ENCODE peak calls at places on chromosomes 13 and 19, in five cellular contexts. U is nephron progenitor cell, D is body of pancreas, Z is neural progenitor cell, F is dorsolateral prefrontal cortex. V is an unnamed sample.

GRCh38 chr13:29174093-29174492 is 354.0 kb downstream of the MTUS2 start:
- DNase-seq in Z (no peak), U (no peak), F (no peak), D (no peak), V (no peak)

GRCh38 chr19:47813304-47813994 is 8.3 kb upstream of the CRX start:
- DNase-seq in D (peak; percentile 63), Z (peak; percentile 95), F (peak; percentile 12), U (peak; percentile 97), V (no peak)

GRCh38 chr19:53103903-53104203 is 631 bp upstream of the ZNF160 start:
- DNase-seq in D (no peak), U (no peak), Z (no peak), F (no peak), V (no peak)

GRCh38 chr19:45908956-45909355 is 5.6 kb downstream of the NANOS2 start:
- DNase-seq in F (no peak), D (no peak), Z (no peak), U (no peak), V (no peak)

GRCh38 chr19:58559275-58560006 is 1.0 kb upstream of the UBE2M start:
- DNase-seq in Z (peak; percentile 94), U (peak; percentile 87), D (peak; percentile 94), F (peak; percentile 91), V (no peak)

GRCh38 chr13:25847145-25847544 is 204.7 kb downstream of the SHISA2 start:
- DNase-seq in F (no peak), D (no peak), Z (no peak), U (no peak), V (no peak)

GRCh38 chr13:76832258-76832988 is 53.8 kb downstream of the KCTD12 start:
- DNase-seq in Z (no peak), D (no peak), U (no peak), F (no peak), V (no peak)

GRCh38 chr19:8321760-8322637 is 703 bp downstream of the RPS28 start:
- DNase-seq in U (no peak), F (peak; percentile 56), D (no peak), Z (no peak), V (no peak)

GRCh38 chr19:51292971-51293370 is 18.5 kb upstream of the IGLON5 start:
- DNase-seq in D (no peak), U (no peak), Z (peak; percentile 61), F (peak; percentile 17), V (no peak)

GRCh38 chr19:35755550-35756371 is 1.1 kb downstream of the HSPB6 start:
- DNase-seq in U (peak; percentile 53), D (peak; percentile 55), F (no peak), Z (peak; percentile 47), V (no peak)

GRCh38 chr13:37617162-37617561 is 18.6 kb upstream of the POSTN start:
- DNase-seq in D (no peak), Z (no peak), F (no peak), U (no peak), V (peak; percentile 91)

GRCh38 chr13:20828540-20829364 is 55.0 kb upstream of the EEF1AKMT1 start:
- DNase-seq in Z (peak; percentile 72), D (peak; percentile 23), U (peak; percentile 16), F (no peak), V (no peak)

DNA sequence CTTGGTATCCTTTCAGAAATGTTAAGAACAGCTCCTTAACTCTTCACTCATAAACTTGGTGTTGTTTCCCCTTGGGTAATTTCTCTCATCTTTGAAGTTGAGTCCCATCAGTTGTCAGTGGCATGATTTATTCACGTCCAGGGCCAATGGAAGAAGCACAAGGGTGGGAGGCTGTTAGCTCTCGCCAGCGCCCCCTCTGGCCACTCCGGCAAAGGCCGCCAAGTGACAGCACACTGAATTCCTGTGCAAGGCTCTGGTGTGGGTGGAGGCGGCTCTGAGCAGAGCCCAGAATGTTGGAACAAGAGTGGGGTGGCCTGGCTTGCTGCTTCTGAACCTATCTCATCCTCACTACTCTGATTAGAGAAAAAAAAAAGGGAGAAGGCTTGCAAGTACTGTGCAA is 13.1 kb upstream of the MEDAG start:
- DNase-seq in Z (peak; percentile 74), U (peak; percentile 75), D (peak; percentile 35), F (no peak), V (no peak)
- TF ChIP-seq CTCF in Z (peak; percentile 80), U (peak; percentile 57), D (no peak), F (no peak), V (peak; percentile 67)

DNA sequence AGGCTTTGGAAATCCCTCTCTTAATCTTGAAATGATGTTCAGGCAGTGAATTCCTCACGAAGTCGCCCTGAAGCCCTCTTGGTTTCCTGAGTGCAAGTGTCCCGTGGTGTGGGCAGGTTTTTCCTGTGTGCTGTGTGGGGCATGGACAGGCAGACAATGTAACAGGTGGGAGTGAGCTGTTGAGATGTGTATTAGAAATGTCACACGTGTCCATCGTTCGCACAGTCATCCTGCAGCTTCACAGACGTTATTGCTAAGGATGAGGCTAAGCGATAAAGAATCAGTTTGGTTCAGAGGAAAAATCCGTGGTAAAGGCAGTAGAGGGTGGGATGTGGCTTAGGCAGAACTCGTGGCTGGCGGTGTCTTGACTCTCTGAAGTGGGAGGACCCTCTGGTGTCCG is 51.7 kb downstream of the SMARCA4 start:
- DNase-seq in Z (no peak), D (no peak), U (no peak), F (no peak), V (no peak)
- TF ChIP-seq CTCF in Z (no peak), D (no peak), U (no peak), F (no peak), V (no peak)

GRCh38 chr19:40147693-40148347 is 43.4 kb upstream of the MAP3K10 start:
- DNase-seq in U (no peak), F (peak; percentile 28), Z (no peak), D (peak; percentile 27), V (peak; percentile 28)

GRCh38 chr19:40144151-40144550 is 47.1 kb upstream of the MAP3K10 start:
- DNase-seq in F (no peak), Z (no peak), D (no peak), U (no peak), V (no peak)

GRCh38 chr19:40143612-40144011 is 47.6 kb upstream of the MAP3K10 start:
- DNase-seq in U (no peak), F (peak; percentile 20), D (peak; percentile 6), Z (no peak), V (no peak)

GRCh38 chr19:40147338-40147692 is 43.9 kb upstream of the MAP3K10 start:
- DNase-seq in Z (no peak), F (no peak), D (no peak), U (no peak), V (no peak)

DNA sequence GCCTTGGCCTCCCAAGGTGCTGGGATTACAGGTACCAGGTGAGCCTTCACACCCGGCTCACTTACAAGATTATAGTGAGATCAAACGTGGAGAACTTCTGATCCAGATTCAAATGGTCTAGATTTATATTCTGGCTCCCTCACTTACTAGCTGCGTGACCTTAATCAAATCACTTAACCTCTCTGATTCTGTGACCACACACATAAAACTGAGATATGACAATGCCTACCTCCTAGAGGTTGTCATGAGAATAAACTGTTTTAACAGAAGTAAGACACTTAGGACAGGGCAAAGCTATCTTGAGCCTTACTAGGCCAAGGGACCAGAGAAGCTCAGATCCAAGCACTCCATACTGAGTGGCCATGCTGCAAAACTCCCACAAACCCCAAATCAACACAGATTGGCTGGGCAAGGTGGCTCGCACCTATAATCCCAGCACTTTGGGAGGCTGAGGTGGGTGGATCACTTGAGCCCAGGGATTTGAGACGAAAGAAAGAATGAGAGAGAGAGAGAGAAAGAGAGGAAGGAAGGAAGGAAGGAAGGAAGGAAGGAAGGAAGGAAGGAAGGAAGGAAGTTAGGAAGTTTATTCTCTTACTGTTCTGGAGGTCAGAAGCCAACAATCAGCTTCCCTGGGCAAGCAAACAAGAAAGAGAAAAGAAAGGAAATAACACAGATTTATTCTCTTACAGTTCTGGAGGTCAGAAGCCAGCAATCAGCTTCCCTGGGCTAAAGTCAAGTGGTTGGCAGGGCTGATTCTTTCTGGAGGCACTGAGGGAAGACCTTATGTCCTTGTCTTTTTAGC is 46.1 kb upstream of the MAP3K10 start:
- DNase-seq in D (no peak), F (no peak), Z (no peak), U (no peak), V (no peak)
- TF ChIP-seq CTCF in D (no peak), F (no peak), Z (no peak), U (no peak), V (no peak)

GRCh38 chr19:1471514-1472107 is 7.4 kb downstream of the C19orf25 start:
- DNase-seq in U (no peak), D (no peak), F (peak; percentile 45), Z (peak; percentile 49), V (no peak)
- TF ChIP-seq CTCF in U (no peak), D (no peak), F (no peak), Z (peak; percentile 41), V (no peak)

GRCh38 chr13:109715902-109716301 is 70.5 kb downstream of the IRS2 start:
- DNase-seq in U (no peak), Z (peak; percentile 38), F (no peak), D (peak; percentile 50), V (no peak)
- TF ChIP-seq CTCF in U (no peak), Z (no peak), F (no peak), D (no peak), V (no peak)

DNA sequence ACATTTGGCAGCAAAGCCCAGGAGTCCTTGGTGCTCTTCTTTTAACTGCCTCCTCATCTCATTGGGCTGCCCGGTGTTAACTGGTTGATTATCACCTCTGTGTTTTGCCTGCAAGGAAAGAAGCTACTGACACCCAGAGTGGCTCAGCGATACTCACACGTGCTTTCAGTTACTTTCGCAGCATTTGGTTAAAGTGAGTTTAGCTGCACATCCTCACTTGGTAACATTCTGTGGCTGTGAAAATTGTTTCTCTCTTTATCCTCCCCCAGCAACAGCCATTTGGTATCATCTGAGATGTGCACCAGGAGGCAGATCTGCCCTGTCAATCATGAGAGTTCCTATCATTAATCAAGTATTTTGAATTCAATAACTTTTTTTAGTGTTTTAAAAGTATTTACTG is 44.6 kb upstream of the GPR183 start:
- DNase-seq in F (no peak), Z (no peak), D (no peak), U (no peak), V (no peak)
- TF ChIP-seq CTCF in F (no peak), Z (no peak), D (no peak), U (no peak), V (no peak)

GRCh38 chr13:74574964-74575728 is 440.9 kb upstream of the KLF12 start:
- DNase-seq in U (no peak), D (no peak), Z (no peak), F (no peak), V (no peak)
- TF ChIP-seq CTCF in U (no peak), D (no peak), Z (peak; percentile 9), F (no peak), V (no peak)

GRCh38 chr19:22326219-22326618 is 40.0 kb downstream of the ZNF729 start:
- DNase-seq in Z (no peak), U (no peak), D (no peak), F (no peak), V (no peak)

GRCh38 chr19:22332924-22333323 is 46.7 kb downstream of the ZNF729 start:
- DNase-seq in D (no peak), F (no peak), U (no peak), Z (no peak), V (no peak)

GRCh38 chr19:22331521-22331920 is 45.3 kb downstream of the ZNF729 start:
- DNase-seq in U (no peak), Z (no peak), D (no peak), F (no peak), V (no peak)

GRCh38 chr19:22327321-22327720 is 41.1 kb downstream of the ZNF729 start:
- DNase-seq in U (no peak), F (no peak), D (no peak), Z (no peak), V (no peak)
- TF ChIP-seq CTCF in U (no peak), F (no peak), D (no peak), Z (no peak), V (no peak)